ENCODE peak calls at places on chromosomes 5 and 9, in four cellular contexts. L is H1; B is progenitor cell of endocrine pancreas; G is activated CD4-positive, CD25-positive, alpha-beta regulatory T cell. X is an unnamed sample.

GRCh38 chr9:27368317-27368985 is 71.5 kb upstream of the EQTN start:
- DNase-seq in L (no peak), B (no peak), G (no peak), X (no peak)

GRCh38 chr9:85900504-85901201 is 40.3 kb upstream of the NAA35 start:
- DNase-seq in L (peak), B (no peak), G (no peak), X (no peak)

GRCh38 chr5:153276151-153276550 is 214.3 kb upstream of the GRIA1 start:
- DNase-seq in L (peak), B (peak), G (no peak), X (no peak)

GRCh38 chr9:4973246-4973645 is 11.8 kb upstream of the JAK2 start:
- DNase-seq in L (no peak), B (no peak), G (no peak), X (no peak)

GRCh38 chr9:134948149-134948548 is 30.4 kb upstream of the FCN1 start:
- DNase-seq in L (no peak), B (no peak), G (no peak), X (no peak)

GRCh38 chr9:4423207-4423610 is 67.1 kb upstream of the SLC1A1 start:
- DNase-seq in L (no peak), B (no peak), G (no peak), X (no peak)

GRCh38 chr9:134949681-134950403 is 32.1 kb upstream of the FCN1 start:
- DNase-seq in L (no peak), B (no peak), G (no peak), X (no peak)

GRCh38 chr5:154320209-154320608 is 125.6 kb upstream of the SAP30L start:
- DNase-seq in L (no peak), B (no peak), G (no peak), X (no peak)

GRCh38 chr9:1071730-1072129 is 21.6 kb downstream of the DMRT2 start:
- DNase-seq in L (no peak), B (no peak), G (no peak), X (no peak)

GRCh38 chr9:77194423-77194822 is 17.1 kb downstream of the VPS13A start:
- DNase-seq in L (no peak), B (no peak), G (no peak), X (no peak)

GRCh38 chr5:43514816-43515677 is at the start of gene C5orf34:
- DNase-seq in L (peak), B (peak), G (peak), X (peak)

X was measured in central memory CD8-positive, alpha-beta T cell.